ENCODE peak calls at places on chromosomes 3 and 15, in five cellular contexts. One of them, this sample, is unnamed.

GRCh38 chr3:70249509-70250160 is 62.8 kb downstream of the MDFIC2 start:
- DNase-seq in neuronal stem cell: no peak
- DNase-seq in IMR-90: no peak
- DNase-seq in mesenchymal stem cell: no peak
- DNase-seq in H1: no peak
- DNase-seq in this sample: no peak

GRCh38 chr3:81909756-81910155 is 148.3 kb upstream of the GBE1 start:
- DNase-seq in neuronal stem cell: no peak
- DNase-seq in IMR-90: no peak
- DNase-seq in mesenchymal stem cell: no peak
- DNase-seq in H1: no peak
- DNase-seq in this sample: no peak

GRCh38 chr3:61927332-61927731 is 366.0 kb downstream of the PTPRG start:
- DNase-seq in neuronal stem cell: no peak
- DNase-seq in IMR-90: peak
- DNase-seq in mesenchymal stem cell: no peak
- DNase-seq in H1: no peak
- DNase-seq in this sample: no peak

GRCh38 chr3:73781536-73781935 is 156.8 kb upstream of the PDZRN3 start:
- DNase-seq in neuronal stem cell: no peak
- DNase-seq in IMR-90: no peak
- DNase-seq in mesenchymal stem cell: no peak
- DNase-seq in H1: no peak
- DNase-seq in this sample: no peak

GRCh38 chr3:23865595-23866396 is 51.0 kb downstream of the NKIRAS1 start:
- DNase-seq in neuronal stem cell: peak
- DNase-seq in IMR-90: peak
- DNase-seq in mesenchymal stem cell: peak
- DNase-seq in H1: peak
- DNase-seq in this sample: peak

GRCh38 chr15:50390549-50391264 is 33.5 kb upstream of the USP8 start:
- DNase-seq in neuronal stem cell: no peak
- DNase-seq in IMR-90: no peak
- DNase-seq in mesenchymal stem cell: no peak
- DNase-seq in H1: no peak
- DNase-seq in this sample: no peak

GRCh38 chr15:95024388-95024787 is 793.0 kb downstream of the MCTP2 start:
- DNase-seq in neuronal stem cell: peak
- DNase-seq in IMR-90: peak
- DNase-seq in mesenchymal stem cell: peak
- DNase-seq in H1: no peak
- DNase-seq in this sample: no peak

GRCh38 chr3:123637131-123637530 is 52.3 kb upstream of the HACD2 start:
- DNase-seq in neuronal stem cell: no peak
- DNase-seq in IMR-90: no peak
- DNase-seq in mesenchymal stem cell: no peak
- DNase-seq in H1: peak
- DNase-seq in this sample: peak

GRCh38 chr3:197749315-197749600 is 425 bp upstream of the FYTTD1 start:
- DNase-seq in neuronal stem cell: no peak
- DNase-seq in IMR-90: peak
- DNase-seq in mesenchymal stem cell: peak
- DNase-seq in H1: no peak
- DNase-seq in this sample: peak

GRCh38 chr3:133115178-133115577 is 77.0 kb downstream of the TMEM108 start:
- DNase-seq in neuronal stem cell: no peak
- DNase-seq in IMR-90: no peak
- DNase-seq in mesenchymal stem cell: no peak
- DNase-seq in H1: no peak
- DNase-seq in this sample: no peak

GRCh38 chr3:187277129-187277462 is 14.4 kb downstream of the MASP1 start:
- DNase-seq in neuronal stem cell: no peak
- DNase-seq in IMR-90: no peak
- DNase-seq in mesenchymal stem cell: no peak
- DNase-seq in H1: no peak
- DNase-seq in this sample: no peak

GRCh38 chr3:31957106-31957505 is 24.0 kb downstream of the OSBPL10 start:
- DNase-seq in neuronal stem cell: no peak
- DNase-seq in IMR-90: no peak
- DNase-seq in mesenchymal stem cell: peak
- DNase-seq in H1: no peak
- DNase-seq in this sample: no peak

GRCh38 chr3:127162947-127163645 is 29.8 kb upstream of the PRR23E start:
- DNase-seq in neuronal stem cell: peak
- DNase-seq in IMR-90: no peak
- DNase-seq in mesenchymal stem cell: no peak
- DNase-seq in H1: no peak
- DNase-seq in this sample: peak

GRCh38 chr3:45145223-45145622 is 955 bp downstream of the CDCP1 start:
- DNase-seq in neuronal stem cell: no peak
- DNase-seq in IMR-90: no peak
- DNase-seq in mesenchymal stem cell: no peak
- DNase-seq in H1: no peak
- DNase-seq in this sample: no peak

GRCh38 chr3:150759319-150759718 is 3.6 kb downstream of the SIAH2 start:
- DNase-seq in neuronal stem cell: no peak
- DNase-seq in IMR-90: no peak
- DNase-seq in mesenchymal stem cell: no peak
- DNase-seq in H1: no peak
- DNase-seq in this sample: no peak
- H3K9ac ChIP-seq in neuronal stem cell: no peak
- H3K9ac ChIP-seq in IMR-90: no peak
- H3K9ac ChIP-seq in mesenchymal stem cell: no peak
- H3K9ac ChIP-seq in H1: no peak
- H3K9ac ChIP-seq in this sample: no peak

DNA sequence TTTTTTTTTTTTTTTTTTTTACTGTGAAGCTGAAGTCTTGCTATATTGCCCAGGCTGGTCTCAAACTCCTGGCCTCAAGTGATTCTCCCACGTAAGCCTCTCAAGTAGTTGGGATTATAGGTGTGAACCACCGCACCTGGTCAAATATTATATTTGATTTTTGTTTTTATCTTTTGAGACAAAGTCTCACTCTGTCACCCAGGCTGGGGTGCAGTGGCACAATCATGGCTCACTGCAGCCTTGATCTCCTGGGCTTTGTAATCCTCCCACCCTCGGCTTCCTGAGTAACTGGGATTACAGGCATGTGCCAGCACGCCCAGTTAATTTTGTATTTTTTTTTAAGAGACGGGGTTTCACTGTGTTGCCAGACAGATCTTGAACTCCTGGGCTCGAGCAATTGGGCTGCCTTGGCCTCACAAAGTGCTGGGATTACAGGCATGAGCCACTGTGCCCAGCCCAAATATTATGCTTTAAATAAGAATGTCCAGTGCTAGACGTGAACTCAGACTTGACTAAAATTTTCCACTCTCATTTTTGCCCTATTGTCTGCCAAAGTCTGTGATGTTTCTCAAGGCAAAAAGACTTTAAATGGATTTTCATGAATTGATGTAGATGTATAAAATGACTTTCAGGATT is 33.4 kb upstream of the CRBN start:
- DNase-seq in neuronal stem cell: no peak
- DNase-seq in IMR-90: no peak
- DNase-seq in mesenchymal stem cell: no peak
- DNase-seq in H1: no peak
- DNase-seq in this sample: no peak
- H4K91ac ChIP-seq in neuronal stem cell: no peak
- H4K91ac ChIP-seq in IMR-90: no peak
- H4K91ac ChIP-seq in mesenchymal stem cell: no peak
- H4K91ac ChIP-seq in H1: no peak
- H4K91ac ChIP-seq in this sample: no peak

GRCh38 chr3:195904364-195904763 is 4.0 kb downstream of the TNK2 start:
- DNase-seq in neuronal stem cell: no peak
- DNase-seq in IMR-90: no peak
- DNase-seq in mesenchymal stem cell: no peak
- DNase-seq in H1: no peak
- DNase-seq in this sample: no peak
- H3K9ac ChIP-seq in neuronal stem cell: no peak
- H3K9ac ChIP-seq in IMR-90: no peak
- H3K9ac ChIP-seq in mesenchymal stem cell: no peak
- H3K9ac ChIP-seq in H1: no peak
- H3K9ac ChIP-seq in this sample: no peak

GRCh38 chr3:50269977-50270413 is 1.0 kb downstream of the SEMA3B start:
- DNase-seq in neuronal stem cell: no peak
- DNase-seq in IMR-90: peak
- DNase-seq in mesenchymal stem cell: peak
- DNase-seq in H1: no peak
- DNase-seq in this sample: no peak

GRCh38 chr3:50270841-50271240 is 1.9 kb downstream of the SEMA3B start:
- DNase-seq in neuronal stem cell: no peak
- DNase-seq in IMR-90: no peak
- DNase-seq in mesenchymal stem cell: no peak
- DNase-seq in H1: no peak
- DNase-seq in this sample: no peak

GRCh38 chr3:50269460-50269859 is 513 bp downstream of the SEMA3B start:
- DNase-seq in neuronal stem cell: no peak
- DNase-seq in IMR-90: no peak
- DNase-seq in mesenchymal stem cell: no peak
- DNase-seq in H1: no peak
- DNase-seq in this sample: no peak

GRCh38 chr3:50271314-50272072 is 2.5 kb downstream of the SEMA3B start:
- DNase-seq in neuronal stem cell: no peak
- DNase-seq in IMR-90: no peak
- DNase-seq in mesenchymal stem cell: no peak
- DNase-seq in H1: no peak
- DNase-seq in this sample: no peak

GRCh38 chr3:50270422-50270831 is 1.5 kb downstream of the SEMA3B start:
- DNase-seq in neuronal stem cell: no peak
- DNase-seq in IMR-90: peak
- DNase-seq in mesenchymal stem cell: no peak
- DNase-seq in H1: no peak
- DNase-seq in this sample: no peak
- H4K91ac ChIP-seq in neuronal stem cell: no peak
- H4K91ac ChIP-seq in IMR-90: peak
- H4K91ac ChIP-seq in mesenchymal stem cell: peak
- H4K91ac ChIP-seq in H1: no peak
- H4K91ac ChIP-seq in this sample: no peak

GRCh38 chr3:16770021-16770420 is 114.7 kb upstream of the PLCL2 start:
- DNase-seq in neuronal stem cell: no peak
- DNase-seq in IMR-90: no peak
- DNase-seq in mesenchymal stem cell: no peak
- DNase-seq in H1: no peak
- DNase-seq in this sample: no peak

GRCh38 chr3:16770792-16771191 is 114.0 kb upstream of the PLCL2 start:
- DNase-seq in neuronal stem cell: no peak
- DNase-seq in IMR-90: no peak
- DNase-seq in mesenchymal stem cell: no peak
- DNase-seq in H1: no peak
- DNase-seq in this sample: no peak

GRCh38 chr3:16767006-16767405 is 117.7 kb upstream of the PLCL2 start:
- DNase-seq in neuronal stem cell: no peak
- DNase-seq in IMR-90: no peak
- DNase-seq in mesenchymal stem cell: no peak
- DNase-seq in H1: no peak
- DNase-seq in this sample: peak

GRCh38 chr3:16768956-16769355 is 115.8 kb upstream of the PLCL2 start:
- DNase-seq in neuronal stem cell: no peak
- DNase-seq in IMR-90: no peak
- DNase-seq in mesenchymal stem cell: no peak
- DNase-seq in H1: no peak
- DNase-seq in this sample: no peak

GRCh38 chr3:16769525-16769924 is 115.2 kb upstream of the PLCL2 start:
- DNase-seq in neuronal stem cell: no peak
- DNase-seq in IMR-90: no peak
- DNase-seq in mesenchymal stem cell: no peak
- DNase-seq in H1: no peak
- DNase-seq in this sample: no peak
- H3K9ac ChIP-seq in neuronal stem cell: no peak
- H3K9ac ChIP-seq in IMR-90: no peak
- H3K9ac ChIP-seq in mesenchymal stem cell: no peak
- H3K9ac ChIP-seq in H1: no peak
- H3K9ac ChIP-seq in this sample: no peak

GRCh38 chr15:74618841-74619596 is 3.4 kb downstream of the CLK3 start:
- DNase-seq in neuronal stem cell: no peak
- DNase-seq in IMR-90: no peak
- DNase-seq in mesenchymal stem cell: no peak
- DNase-seq in H1: no peak
- DNase-seq in this sample: no peak

GRCh38 chr15:74614744-74615312 is 808 bp upstream of the CLK3 start:
- DNase-seq in neuronal stem cell: no peak
- DNase-seq in IMR-90: peak
- DNase-seq in mesenchymal stem cell: peak
- DNase-seq in H1: no peak
- DNase-seq in this sample: peak

GRCh38 chr15:74616020-74616939 is 644 bp downstream of the CLK3 start:
- DNase-seq in neuronal stem cell: no peak
- DNase-seq in IMR-90: peak
- DNase-seq in mesenchymal stem cell: peak
- DNase-seq in H1: no peak
- DNase-seq in this sample: no peak

GRCh38 chr15:74615313-74616019 is at the start of gene CLK3:
- DNase-seq in neuronal stem cell: peak
- DNase-seq in IMR-90: peak
- DNase-seq in mesenchymal stem cell: peak
- DNase-seq in H1: peak
- DNase-seq in this sample: peak

DNA sequence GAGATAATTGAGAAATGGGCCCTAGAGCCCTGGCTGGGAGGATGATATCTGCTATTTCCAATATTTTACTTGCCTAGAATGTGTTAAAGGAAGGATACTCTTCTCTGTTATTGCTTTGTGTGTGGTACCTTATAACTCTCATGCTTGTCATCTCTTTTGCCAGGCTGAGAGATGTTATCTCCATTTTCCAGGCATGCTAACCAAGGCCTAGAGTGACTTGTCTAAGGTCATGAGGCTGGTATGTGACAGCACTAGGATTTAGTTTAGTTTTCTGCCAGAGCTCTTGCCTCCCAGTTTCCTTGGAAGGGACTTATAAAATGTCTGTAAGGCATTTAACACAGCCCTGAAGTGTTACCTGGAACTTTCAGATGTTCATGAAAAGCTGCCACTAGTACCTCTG is 1.4 kb downstream of the CLK3 start:
- DNase-seq in neuronal stem cell: no peak
- DNase-seq in IMR-90: no peak
- DNase-seq in mesenchymal stem cell: no peak
- DNase-seq in H1: no peak
- DNase-seq in this sample: no peak
- H4K91ac ChIP-seq in neuronal stem cell: no peak
- H4K91ac ChIP-seq in IMR-90: no peak
- H4K91ac ChIP-seq in mesenchymal stem cell: no peak
- H4K91ac ChIP-seq in H1: no peak
- H4K91ac ChIP-seq in this sample: no peak

DNA sequence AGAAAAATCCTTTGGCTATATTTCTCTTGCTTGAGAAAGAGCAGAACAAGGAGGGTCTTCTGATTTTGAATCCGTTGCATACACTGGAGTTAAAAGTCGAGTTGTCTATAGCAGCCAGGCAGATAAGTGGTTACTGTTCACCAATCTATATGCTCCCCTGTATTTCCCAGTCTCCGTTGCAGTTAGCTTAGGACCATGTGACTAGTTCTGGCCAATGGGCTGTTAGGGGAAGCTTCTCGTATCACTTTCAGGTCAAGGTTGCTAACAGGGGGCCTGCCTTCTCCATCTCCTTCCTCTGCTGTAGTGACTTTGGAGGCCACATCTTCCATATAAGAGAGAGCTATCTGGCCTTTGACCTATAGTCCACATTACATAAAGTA is 188.5 kb upstream of the KBTBD8 start:
- DNase-seq in neuronal stem cell: no peak
- DNase-seq in IMR-90: no peak
- DNase-seq in mesenchymal stem cell: no peak
- DNase-seq in H1: no peak
- DNase-seq in this sample: no peak
- H3K9ac ChIP-seq in neuronal stem cell: no peak
- H3K9ac ChIP-seq in IMR-90: no peak
- H3K9ac ChIP-seq in mesenchymal stem cell: no peak
- H3K9ac ChIP-seq in H1: no peak
- H3K9ac ChIP-seq in this sample: no peak